ENCODE peak calls at places on chromosomes 11 and 22, in six cellular contexts. G, T, X, N, V and M are unnamed samples.

GRCh38 chr22:30402036-30402759 is 5.4 kb downstream of the SEC14L2 start:
- DNase-seq in G (no peak), T (no peak), X (no peak), N (no peak), V (no peak), M (no peak)

GRCh38 chr11:4891996-4892640 is 10.4 kb downstream of the OR51T1 start:
- DNase-seq in G (peak; percentile 89), T (no peak), X (peak; percentile 88), N (no peak), V (peak; percentile 42), M (peak; percentile 75)

GRCh38 chr11:114291381-114291780 is 4.8 kb upstream of the NNMT start:
- DNase-seq in G (peak; percentile 92), T (no peak), X (peak; percentile 98), N (no peak), V (peak; percentile 78), M (peak; percentile 76)

GRCh38 chr11:117772360-117772759 is 24.7 kb downstream of the DSCAML1 start:
- DNase-seq in G (no peak), T (no peak), X (no peak), N (no peak), V (no peak), M (no peak)

GRCh38 chr11:133991101-133991500 is 34.3 kb upstream of the IGSF9B start:
- DNase-seq in G (no peak), T (no peak), X (no peak), N (no peak), V (no peak), M (no peak)

GRCh38 chr11:75554258-75555022 is 7.6 kb upstream of the SERPINH1 start:
- DNase-seq in G (peak; percentile 99), T (peak; percentile 98), X (peak; percentile 100), N (no peak), V (peak; percentile 100), M (peak; percentile 100)

GRCh38 chr22:42316988-42317387 is 46.5 kb upstream of the TCF20 start:
- DNase-seq in G (no peak), T (no peak), X (peak; percentile 45), N (no peak), V (no peak), M (peak; percentile 52)

GRCh38 chr22:30591191-30591587 is 521 bp downstream of the PES1 start:
- DNase-seq in G (peak; percentile 57), T (no peak), X (peak; percentile 60), N (no peak), V (peak; percentile 21), M (peak; percentile 60)

GRCh38 chr22:36369004-36369921 is 18.5 kb downstream of the MYH9 start:
- DNase-seq in G (no peak), T (no peak), X (peak; percentile 65), N (no peak), V (no peak), M (no peak)

GRCh38 chr11:1326435-1327063 is 17.1 kb upstream of the TOLLIP start:
- DNase-seq in G (peak; percentile 79), T (no peak), X (peak; percentile 82), N (no peak), V (peak; percentile 61), M (no peak)

GRCh38 chr11:116822575-116822974 is 529 bp downstream of the APOA4 start:
- DNase-seq in G (no peak), T (no peak), X (no peak), N (no peak), V (no peak), M (no peak)

GRCh38 chr22:50620861-50621490 is 7.0 kb downstream of the ARSA start:
- DNase-seq in G (no peak), T (no peak), X (no peak), N (no peak), V (no peak), M (no peak)